ENCODE peak calls at places on chromosome 21, in six cellular contexts. H is colonic mucosa, Z is IMR-90, P is HCT116, F is adipocyte, M is mesenchymal stem cell. R is an unnamed sample.

GRCh38 chr21:15295875-15296274 is 231.1 kb upstream of the NRIP1 start:
- DNase-seq in H (no peak), Z (no peak), P (no peak), F (no peak), M (no peak), R (no peak)

GRCh38 chr21:35084869-35085268 is 35.8 kb upstream of the RUNX1 start:
- DNase-seq in H (no peak), Z (peak; percentile 99), P (no peak), F (peak; percentile 89), M (peak; percentile 77), R (no peak)

GRCh38 chr21:25385912-25386474 is 221.3 kb downstream of the MRPL39 start:
- DNase-seq in H (no peak), Z (peak; percentile 77), P (peak; percentile 23), F (peak; percentile 80), M (peak; percentile 45), R (no peak)

GRCh38 chr21:22120616-22121266 is 1122.5 kb downstream of the NCAM2 start:
- DNase-seq in H (no peak), Z (no peak), P (no peak), F (peak; percentile 32), M (no peak), R (no peak)

GRCh38 chr21:14956826-14957225 is 108.0 kb downstream of the NRIP1 start:
- DNase-seq in H (no peak), Z (peak; percentile 85), P (no peak), F (peak; percentile 55), M (no peak), R (no peak)

GRCh38 chr21:32559004-32559610 is 26.2 kb downstream of the TCP10L start:
- DNase-seq in H (no peak), Z (no peak), P (no peak), F (no peak), M (no peak), R (no peak)

GRCh38 chr21:33109574-33110339 is 39.8 kb downstream of the OLIG1 start:
- DNase-seq in H (no peak), Z (no peak), P (no peak), F (no peak), M (no peak), R (no peak)

GRCh38 chr21:14815001-14815400 is 249.8 kb downstream of the NRIP1 start:
- DNase-seq in H (no peak), Z (no peak), P (no peak), F (peak; percentile 18), M (no peak), R (no peak)

GRCh38 chr21:39313042-39313456 is 383 bp downstream of the BRWD1 start:
- DNase-seq in H (peak; percentile 44), Z (no peak), P (no peak), F (no peak), M (peak; percentile 7), R (peak; percentile 90)

GRCh38 chr21:39663066-39663465 is 50.3 kb downstream of the B3GALT5 start:
- DNase-seq in H (peak; percentile 15), Z (no peak), P (no peak), F (no peak), M (no peak), R (no peak)

GRCh38 chr21:20946701-20947100 is 51.5 kb upstream of the NCAM2 start:
- DNase-seq in H (no peak), Z (no peak), P (no peak), F (no peak), M (no peak), R (no peak)

GRCh38 chr21:33586927-33587326 is 1.6 kb downstream of the DONSON start:
- DNase-seq in H (no peak), Z (no peak), P (no peak), F (no peak), M (no peak), R (no peak)

GRCh38 chr21:38671716-38672115 is 134.0 kb upstream of the ETS2 start:
- DNase-seq in H (no peak), Z (no peak), P (no peak), F (peak; percentile 19), M (no peak), R (no peak)

GRCh38 chr21:38628426-38628825 is 130.1 kb upstream of the ERG start:
- DNase-seq in H (no peak), Z (no peak), P (no peak), F (no peak), M (no peak), R (no peak)

GRCh38 chr21:25742900-25743299 is 8.1 kb downstream of the GABPA start:
- DNase-seq in H (no peak), Z (no peak), P (no peak), F (no peak), M (no peak), R (no peak)

GRCh38 chr21:29181799-29182470 is 51.5 kb downstream of the MAP3K7CL start:
- DNase-seq in H (no peak), Z (peak; percentile 95), P (peak; percentile 36), F (peak; percentile 86), M (peak; percentile 95), R (no peak)

GRCh38 chr21:37712204-37712934 is 203.9 kb downstream of the KCNJ6 start:
- DNase-seq in H (peak; percentile 55), Z (peak; percentile 73), P (peak; percentile 53), F (peak; percentile 89), M (peak; percentile 85), R (no peak)

GRCh38 chr21:34558166-34558565 is 46.2 kb upstream of the KCNE1 start:
- DNase-seq in H (no peak), Z (no peak), P (no peak), F (no peak), M (no peak), R (no peak)

GRCh38 chr21:41141031-41141457 is 26.9 kb upstream of the BACE2 start:
- DNase-seq in H (no peak), Z (peak; percentile 20), P (no peak), F (peak; percentile 33), M (no peak), R (no peak)

GRCh38 chr21:35011681-35012080 is 37.4 kb downstream of the RUNX1 start:
- DNase-seq in H (no peak), Z (peak; percentile 70), P (no peak), F (peak; percentile 64), M (peak; percentile 56), R (no peak)

GRCh38 chr21:35136106-35136505 is 87.0 kb upstream of the RUNX1 start:
- DNase-seq in H (no peak), Z (no peak), P (no peak), F (peak; percentile 49), M (no peak), R (no peak)

GRCh38 chr21:44317241-44317782 is 17.5 kb downstream of the PFKL start:
- DNase-seq in H (no peak), Z (no peak), P (no peak), F (no peak), M (no peak), R (no peak)

GRCh38 chr21:38985423-38986378 is 180.0 kb downstream of the ETS2 start:
- DNase-seq in H (peak; percentile 48), Z (peak; percentile 93), P (no peak), F (peak; percentile 98), M (peak; percentile 60), R (peak; percentile 91)

GRCh38 chr21:22174746-22175145 is 1176.5 kb downstream of the NCAM2 start:
- DNase-seq in H (no peak), Z (no peak), P (no peak), F (no peak), M (no peak), R (no peak)

GRCh38 chr21:44424608-44425306 is 30.6 kb upstream of the LRRC3 start:
- DNase-seq in H (no peak), Z (no peak), P (no peak), F (no peak), M (no peak), R (peak; percentile 70)

GRCh38 chr21:23968722-23969647 is 1638.3 kb downstream of the MRPL39 start:
- DNase-seq in H (peak; percentile 22), Z (peak; percentile 26), P (no peak), F (peak; percentile 49), M (no peak), R (no peak)

GRCh38 chr21:28636988-28637691 is 355.5 kb downstream of the LTN1 start:
- DNase-seq in H (no peak), Z (peak; percentile 94), P (no peak), F (peak; percentile 77), M (peak; percentile 14), R (no peak)

GRCh38 chr21:46334351-46335140 is 10.6 kb downstream of the PCNT start:
- DNase-seq in H (no peak), Z (no peak), P (no peak), F (no peak), M (no peak), R (peak; percentile 12)
- H3K4me3 ChIP-seq in H (no peak overlapping the region), Z (no peak overlapping the region), P (no peak overlapping the region), F (no peak overlapping the region), M (no peak overlapping the region), R (no peak overlapping the region)

DNA sequence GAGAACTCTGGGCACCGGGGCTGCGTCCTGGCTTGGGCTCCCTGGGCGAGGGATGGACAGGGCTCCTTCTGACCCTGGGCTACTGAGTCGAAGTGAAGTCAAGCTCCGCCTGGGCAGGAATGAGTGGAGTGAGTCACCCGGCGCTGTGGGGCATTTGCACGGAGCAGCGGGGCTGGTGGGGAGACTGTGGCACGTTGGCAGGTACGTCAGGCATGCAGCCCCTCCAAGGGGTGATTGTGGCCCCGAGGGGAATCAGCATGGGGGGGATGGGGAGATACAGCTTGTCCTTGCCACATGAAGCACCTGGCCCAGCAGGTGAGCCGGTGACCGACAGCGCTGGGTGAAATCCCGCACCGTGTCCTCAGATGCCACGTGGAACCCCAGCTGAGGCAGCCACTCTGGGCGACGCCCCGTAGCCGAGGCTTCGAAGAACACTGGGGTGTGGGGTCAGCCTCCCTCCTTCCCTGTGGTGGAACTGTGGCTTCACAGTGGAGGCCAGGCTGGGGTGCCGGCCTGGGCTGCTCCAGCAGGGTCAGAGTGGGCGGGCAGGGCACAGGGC is 62.3 kb downstream of the COL18A1 start:
- DNase-seq in H (no peak), Z (no peak), P (no peak), F (no peak), M (no peak), R (peak; percentile 78)
- H3K9ac ChIP-seq in H (no peak overlapping the region), Z (no peak overlapping the region), P (no peak overlapping the region), F (no peak overlapping the region), M (no peak overlapping the region), R (no peak overlapping the region)

DNA sequence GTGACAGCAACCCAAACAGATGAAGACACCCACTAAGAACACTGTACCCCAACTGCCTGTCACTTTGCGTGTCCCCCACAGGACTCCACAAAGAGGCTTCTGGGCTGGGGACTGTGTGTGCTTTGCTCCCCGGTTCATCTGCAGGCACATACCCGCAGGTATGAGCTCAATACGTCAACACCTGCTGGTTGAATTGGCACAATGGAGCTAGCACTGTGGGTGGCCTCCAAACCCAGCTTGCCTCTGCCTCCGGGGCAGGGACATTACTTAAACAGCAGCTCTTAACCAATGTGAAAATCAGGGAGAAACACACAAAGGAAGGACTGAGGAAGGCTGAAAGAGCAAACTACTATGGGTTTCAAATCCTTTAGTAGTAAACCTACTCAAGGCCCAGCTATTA is 140.2 kb upstream of the TIAM1 start:
- DNase-seq in H (no peak), Z (no peak), P (no peak), F (no peak), M (no peak), R (no peak)
- H3K9me3 ChIP-seq in H (no peaks in the 10 kb centered on the region), Z (peaks cover 20% of the 10 kb centered on the region), P (peaks cover 12% of the 10 kb centered on the region), F (peaks cover 20% of the 10 kb centered on the region), M (peaks cover 18% of the 10 kb centered on the region), R (peaks cover 20% of the 10 kb centered on the region)

DNA sequence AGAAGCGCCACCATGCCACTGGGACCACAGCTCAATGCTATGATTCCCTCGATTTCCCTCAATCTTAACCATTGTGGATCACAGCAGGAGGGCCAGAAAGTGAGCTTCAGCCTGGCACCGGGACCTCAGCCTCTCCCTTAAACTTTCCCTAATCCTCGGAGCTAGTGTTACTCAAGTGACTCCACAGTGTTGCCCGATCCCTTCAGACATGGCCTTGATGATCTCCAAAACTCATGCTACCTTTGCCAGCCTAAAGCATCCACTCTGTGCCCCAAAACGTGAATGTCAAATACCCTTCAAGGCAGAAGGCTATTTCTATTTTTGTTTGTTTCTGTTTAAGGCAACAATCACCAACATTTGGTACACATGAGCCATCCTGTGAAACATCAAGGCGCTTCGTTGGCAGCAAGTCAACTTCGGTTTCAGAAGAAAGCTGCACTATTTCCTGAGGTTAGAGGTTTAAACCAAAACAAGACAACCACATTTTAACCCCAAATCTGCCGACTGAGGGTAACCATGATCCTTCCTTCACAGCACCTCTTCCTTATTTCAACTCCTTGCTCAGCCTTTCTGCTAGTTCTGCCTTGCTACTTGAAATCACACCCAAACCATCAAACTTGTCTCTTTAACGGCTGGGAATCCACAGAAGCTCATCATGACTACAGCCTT is 94.4 kb upstream of the KRTAP19-8 start:
- DNase-seq in H (no peak), Z (peak; percentile 12), P (no peak), F (no peak), M (peak; percentile 29), R (no peak)
- H3K4me3 ChIP-seq in H (no peak overlapping the region), Z (no peak overlapping the region), P (no peak overlapping the region), F (no peak overlapping the region), M (no peak overlapping the region), R (no peak overlapping the region)

R was measured in kidney.